ENCODE peak calls at places on chromosomes 1 and 21, in four cellular contexts. G is GM12878, X is H1, P is SK-N-SH. Y is an unnamed sample.

GRCh38 chr1:86753700-86754099 is 49.3 kb downstream of the SH3GLB1 start:
- DNase-seq in G (no peak), X (no peak), P (peak; percentile 20), Y (peak; percentile 51)

GRCh38 chr1:93769767-93770166 is 88.1 kb upstream of the BCAR3 start:
- DNase-seq in G (no peak), X (no peak), P (no peak), Y (no peak)

GRCh38 chr1:60571811-60572210 is 498.2 kb upstream of the C1orf87 start:
- DNase-seq in G (no peak), X (no peak), P (no peak), Y (no peak)

GRCh38 chr1:32748926-32749325 is 46.4 kb upstream of the SYNC start:
- DNase-seq in G (no peak), X (no peak), P (no peak), Y (no peak)

GRCh38 chr1:240210026-240210425 is 118.3 kb downstream of the FMN2 start:
- DNase-seq in G (no peak), X (no peak), P (no peak), Y (no peak)

GRCh38 chr21:29258626-29259335 is 39.9 kb upstream of the BACH1 start:
- DNase-seq in G (no peak), X (no peak), P (no peak), Y (no peak)

GRCh38 chr1:15796086-15796462 is 11.4 kb downstream of the UQCRHL start:
- DNase-seq in G (no peak), X (no peak), P (no peak), Y (no peak)

GRCh38 chr1:215932558-215932957 is 365.5 kb downstream of the KCTD3 start:
- DNase-seq in G (no peak), X (no peak), P (peak; percentile 10), Y (no peak)

GRCh38 chr1:18464665-18465050 is 16.1 kb upstream of the KLHDC7A start:
- DNase-seq in G (no peak), X (no peak), P (no peak), Y (no peak)

GRCh38 chr21:42218836-42219605 is at the start of gene ABCG1:
- DNase-seq in G (no peak), X (peak; percentile 84), P (peak; percentile 89), Y (peak; percentile 87)

GRCh38 chr1:246126580-246126979 is 380.5 kb downstream of the SMYD3 start:
- DNase-seq in G (no peak), X (no peak), P (no peak), Y (no peak)

GRCh38 chr1:173042806-173043205 is 7.9 kb downstream of the TNFSF18 start:
- DNase-seq in G (no peak), X (no peak), P (no peak), Y (peak; percentile 1)

GRCh38 chr1:29583727-29584126 is 347.4 kb downstream of the PTPRU start:
- DNase-seq in G (no peak), X (no peak), P (no peak), Y (no peak)

GRCh38 chr21:42777757-42778344 is 101.5 kb downstream of the WDR4 start:
- DNase-seq in G (peak; percentile 8), X (no peak), P (no peak), Y (no peak)

GRCh38 chr1:183780159-183780558 is 24.8 kb upstream of the RGL1 start:
- DNase-seq in G (no peak), X (no peak), P (no peak), Y (no peak)

GRCh38 chr1:22808846-22809501 is 98.3 kb downstream of the EPHB2 start:
- DNase-seq in G (no peak), X (no peak), P (peak; percentile 74), Y (no peak)

GRCh38 chr1:164602142-164602429 is 43.1 kb downstream of the PBX1 start:
- DNase-seq in G (no peak), X (no peak), P (no peak), Y (peak; percentile 94)

GRCh38 chr1:221263831-221264767 is 384.9 kb downstream of the HLX start:
- DNase-seq in G (peak; percentile 5), X (peak; percentile 57), P (peak; percentile 50), Y (peak; percentile 85)

GRCh38 chr21:44814498-44815023 is 3.3 kb downstream of the SUMO3 start:
- DNase-seq in G (no peak), X (no peak), P (no peak), Y (no peak)

GRCh38 chr1:5986018-5986417 is 6.2 kb downstream of the NPHP4 start:
- DNase-seq in G (no peak), X (no peak), P (no peak), Y (no peak)

GRCh38 chr1:109531826-109532364 is 7.8 kb upstream of the GPR61 start:
- DNase-seq in G (no peak), X (no peak), P (no peak), Y (no peak)

GRCh38 chr1:23555949-23556640 is 3.2 kb downstream of the ID3 start:
- DNase-seq in G (no peak), X (peak; percentile 76), P (no peak), Y (peak; percentile 97)

GRCh38 chr1:75014250-75014649 is 119.9 kb upstream of the LHX8 start:
- DNase-seq in G (no peak), X (no peak), P (no peak), Y (no peak)
- TF ChIP-seq POLR2AphosphoS5 in G (no peak), X (no peak), P (no peak), Y (no peak)

GRCh38 chr1:224493269-224493668 is 58.7 kb upstream of the WDR26 start:
- DNase-seq in G (no peak), X (no peak), P (no peak), Y (no peak)
- H3K4me1 ChIP-seq in G (peaks cover 18% of the 10 kb centered on the region), X (peaks cover 18% of the 10 kb centered on the region), P (peaks cover 16% of the 10 kb centered on the region), Y (peaks cover 35% of the 10 kb centered on the region)

DNA sequence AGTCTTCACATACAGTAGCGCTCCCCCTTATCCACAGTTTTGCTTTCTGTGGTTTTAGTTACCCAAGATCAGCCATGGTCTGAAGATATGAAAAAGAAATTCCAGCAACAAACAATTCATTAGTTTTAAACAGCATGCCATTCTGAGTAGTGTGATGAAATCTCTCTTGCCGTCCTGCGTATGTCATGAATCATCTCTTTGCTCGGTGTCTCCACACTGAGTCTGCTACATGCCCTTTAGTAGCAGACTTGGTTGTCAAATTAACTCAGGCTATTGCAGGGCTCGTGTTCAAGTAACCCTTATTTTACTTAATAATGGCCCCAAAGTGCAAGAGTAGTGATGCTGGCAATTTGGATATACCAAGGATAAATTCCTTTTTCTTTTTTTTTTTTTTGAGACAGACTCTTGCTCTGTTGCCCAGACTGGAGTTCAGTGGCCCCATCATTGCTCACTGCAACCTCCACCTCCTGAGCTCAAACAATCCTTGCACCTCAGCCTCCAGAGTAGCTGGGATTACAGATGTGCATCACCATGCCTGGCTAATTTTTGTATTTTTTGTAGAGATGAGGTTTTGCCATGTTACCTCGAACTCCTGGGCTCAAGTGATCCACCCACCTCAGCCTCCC is 22.6 kb downstream of the PHACTR4 start:
- DNase-seq in G (no peak), X (no peak), P (no peak), Y (no peak)
- H2AFZ ChIP-seq in G (no peak overlapping the region), X (no peak overlapping the region), P (peak overlapping the region; percentile 42), Y (no peak overlapping the region)

DNA sequence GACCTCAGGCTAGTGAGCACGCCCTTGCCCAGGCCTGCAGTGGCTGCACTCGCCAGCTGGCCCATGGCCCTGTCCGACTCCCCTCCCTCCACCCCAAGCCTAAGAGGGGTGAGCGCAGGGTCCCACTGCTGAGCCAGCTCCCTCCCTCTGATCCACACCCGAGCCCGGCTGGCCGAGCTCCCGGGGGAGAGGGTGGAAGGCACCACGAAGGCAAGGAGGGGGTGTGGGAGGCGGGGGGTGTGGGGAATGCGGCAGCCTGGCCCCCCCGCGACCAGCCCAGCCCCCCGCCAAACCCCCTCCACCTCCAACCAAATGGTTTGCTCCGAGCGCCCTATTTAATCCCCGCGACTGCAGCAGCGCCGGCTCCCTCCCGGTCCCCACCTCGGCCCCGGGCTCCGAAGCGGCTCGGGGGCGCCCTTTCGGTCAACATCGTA is at the start of gene CADM3:
- DNase-seq in G (no peak), X (peak; percentile 80), P (peak; percentile 91), Y (peak; percentile 84)
- TF ChIP-seq POLR2AphosphoS5 in G (no peak), X (no peak), P (no peak), Y (no peak)